ENCODE peak calls at places on chromosomes 3 and 15, in four cellular contexts. K is hypothalamus; E is stimulated activated effector memory CD8-positive, alpha-beta T cell treated with anti-CD3 and anti-CD28 coated beads, Interleukin-12 subunit alpha, Interleukin-12 subunit beta, amount 100 ng/mL, for 72 hours; P is dermis microvascular lymphatic vessel endothelial cell. N is an unnamed sample.

GRCh38 chr15:29432191-29433049 is 162.8 kb upstream of the NSMCE3 start:
- DNase-seq in P (no peak), E (no peak), K (no peak), N (no peak)

GRCh38 chr15:35880896-35881295 is 334.9 kb upstream of the DPH6 start:
- DNase-seq in E (no peak), P (no peak), K (no peak), N (no peak)

GRCh38 chr3:38637906-38638305 is 11.6 kb downstream of the SCN5A start:
- DNase-seq in K (no peak), P (no peak), E (no peak), N (no peak)

GRCh38 chr3:33146791-33147445 is 33.1 kb downstream of the CRTAP start:
- DNase-seq in K (peak), P (peak), E (peak), N (peak)

GRCh38 chr15:85579957-85580694 is 199.7 kb downstream of the AKAP13 start:
- DNase-seq in P (no peak), K (no peak), E (no peak), N (no peak)

GRCh38 chr3:193774272-193774915 is 181.4 kb downstream of the OPA1 start:
- DNase-seq in K (no peak), P (no peak), E (no peak), N (no peak)

GRCh38 chr15:85120351-85121113 is 138.9 kb downstream of the PDE8A start:
- DNase-seq in K (no peak), P (no peak), E (no peak), N (no peak)

GRCh38 chr3:60160105-60160791 is 1091.0 kb downstream of the FHIT start:
- DNase-seq in K (no peak), P (no peak), E (no peak), N (no peak)

GRCh38 chr3:103873897-103874545 is 1439.2 kb downstream of the ZPLD1 start:
- DNase-seq in K (no peak), E (no peak), P (no peak), N (no peak)

GRCh38 chr15:99361541-99362185 is 110.4 kb downstream of the LRRC28 start:
- DNase-seq in E (no peak), K (no peak), P (peak), N (peak)

GRCh38 chr3:38314767-38315487 is 31.7 kb upstream of the XYLB start:
- DNase-seq in E (no peak), P (no peak), K (no peak), N (no peak)

GRCh38 chr3:23455775-23456174 is 252.6 kb downstream of the UBE2E2 start:
- DNase-seq in E (no peak), P (no peak), K (no peak), N (peak)

GRCh38 chr3:45994661-45995369 is 809 bp downstream of the FYCO1 start:
- DNase-seq in P (peak), K (peak), E (peak), N (peak)

GRCh38 chr3:130737622-130738021 is 9.0 kb downstream of the PIK3R4 start:
- DNase-seq in P (no peak), K (no peak), E (no peak), N (peak)

GRCh38 chr3:179174898-179175297 is 26.7 kb downstream of the PIK3CA start:
- DNase-seq in E (no peak), P (no peak), K (no peak), N (no peak)

GRCh38 chr15:77629070-77630030 is 3.4 kb downstream of the LINGO1 start:
- DNase-seq in P (no peak), K (no peak), E (no peak), N (no peak)

GRCh38 chr3:9932843-9933560 is 632 bp upstream of the CRELD1 start:
- DNase-seq in K (peak), E (peak), P (peak), N (peak)

GRCh38 chr3:101685870-101686307 is 629 bp downstream of the RPL24 start:
- DNase-seq in E (no peak), K (no peak), P (no peak), N (no peak)

GRCh38 chr15:49040151-49040550 is 6.1 kb downstream of the SECISBP2L start:
- DNase-seq in E (no peak), P (no peak), K (no peak), N (no peak)

GRCh38 chr3:16277471-16277870 is 12.5 kb downstream of the OXNAD1 start:
- DNase-seq in P (no peak), E (no peak), K (no peak), N (peak)

GRCh38 chr3:141643391-141643790 is 94.7 kb upstream of the RNF7 start:
- DNase-seq in P (no peak), K (no peak), E (no peak), N (peak)

GRCh38 chr3:116579843-116580242 is 129.7 kb upstream of the TUSC7 start:
- DNase-seq in E (no peak), K (no peak), P (no peak), N (peak)

GRCh38 chr15:49145651-49146609 is 9.5 kb downstream of the COPS2 start:
- DNase-seq in E (no peak), P (peak), K (no peak), N (peak)

GRCh38 chr3:196969001-196969659 is 497 bp upstream of the PIGZ start:
- DNase-seq in P (peak), E (peak), K (no peak), N (peak)

GRCh38 chr3:189548053-189548452 is 83.1 kb upstream of the TP63 start:
- DNase-seq in K (no peak), E (no peak), P (no peak), N (no peak)

GRCh38 chr15:40449275-40449674 is 8.5 kb downstream of the BAHD1 start:
- DNase-seq in E (no peak), P (no peak), K (no peak), N (peak)

GRCh38 chr3:180319461-180319860 is 282.5 kb upstream of the TTC14 start:
- DNase-seq in P (no peak), K (no peak), E (no peak), N (no peak)

N was measured in EH.